ENCODE peak calls at places on chromosomes 13 and 19, in four cellular contexts. T, X, P and F are unnamed samples.

GRCh38 chr13:25001807-25002206 is 94.1 kb upstream of the PABPC3 start:
- DNase-seq in X (no peak), T (no peak), P (no peak), F (no peak)

GRCh38 chr13:111210488-111210887 is 95.4 kb downstream of the ARHGEF7 start:
- DNase-seq in X (no peak), T (peak; percentile 80), P (peak; percentile 49), F (peak; percentile 81)

GRCh38 chr13:76948139-76948538 is at the start of gene ACOD1:
- DNase-seq in X (no peak), T (no peak), P (no peak), F (no peak)

GRCh38 chr13:66492479-66492878 is 737.7 kb downstream of the PCDH9 start:
- DNase-seq in P (no peak), T (no peak), X (no peak), F (no peak)

GRCh38 chr13:34561033-34561432 is 381.0 kb upstream of the NBEA start:
- DNase-seq in T (no peak), X (no peak), P (no peak), F (no peak)

GRCh38 chr13:77857810-77858209 is 60.8 kb downstream of the EDNRB start:
- DNase-seq in T (no peak), P (no peak), X (no peak), F (no peak)

GRCh38 chr13:79549355-79550106 is 68.6 kb downstream of the NDFIP2 start:
- DNase-seq in X (no peak), P (no peak), T (no peak), F (no peak)

GRCh38 chr13:32314968-32315254 is 252 bp downstream of the ZAR1L start:
- DNase-seq in T (no peak), X (no peak), P (peak; percentile 23), F (no peak)

GRCh38 chr13:76331948-76332712 is 554.1 kb downstream of the KCTD12 start:
- DNase-seq in T (no peak), P (no peak), X (no peak), F (no peak)

GRCh38 chr19:40217027-40217810 is 965 bp downstream of the TTC9B start:
- DNase-seq in X (no peak), T (no peak), P (no peak), F (no peak)

GRCh38 chr19:11626252-11626651 is 29.0 kb downstream of the ZNF627 start:
- DNase-seq in P (no peak), T (no peak), X (no peak), F (no peak)

GRCh38 chr13:69796256-69796655 is 311.4 kb upstream of the ATXN8OS start:
- DNase-seq in T (no peak), X (no peak), P (no peak), F (no peak)

GRCh38 chr13:44331912-44332840 is 41.4 kb upstream of the SERP2 start:
- DNase-seq in P (peak; percentile 82), T (peak; percentile 88), X (peak; percentile 95), F (no peak)

GRCh38 chr19:13610042-13610691 is 103.9 kb upstream of the CACNA1A start:
- DNase-seq in X (no peak), T (peak; percentile 17), P (no peak), F (no peak)

GRCh38 chr13:77810430-77810829 is 108.2 kb downstream of the EDNRB start:
- DNase-seq in T (no peak), P (no peak), X (no peak), F (no peak)

GRCh38 chr13:78660130-78660857 is 1.3 kb upstream of the OBI1 start:
- DNase-seq in P (no peak), T (no peak), X (no peak), F (peak; percentile 53)

GRCh38 chr19:33063356-33064116 is 1.2 kb downstream of the RHPN2 start:
- DNase-seq in T (no peak), X (no peak), P (peak; percentile 26), F (no peak)

GRCh38 chr19:41409288-41409687 is 11.7 kb downstream of the BCKDHA start:
- DNase-seq in X (no peak), P (no peak), T (no peak), F (no peak)

GRCh38 chr13:32425158-32425557 is 2.8 kb downstream of the N4BP2L1 start:
- DNase-seq in P (no peak), T (no peak), X (no peak), F (no peak)

GRCh38 chr13:34867590-34867989 is 74.5 kb upstream of the NBEA start:
- DNase-seq in X (no peak), P (no peak), T (no peak), F (no peak)

GRCh38 chr13:103815619-103816018 is 749.4 kb upstream of the SLC10A2 start:
- DNase-seq in X (no peak), T (no peak), P (no peak), F (no peak)

GRCh38 chr13:90868321-90868920 is 479.1 kb upstream of the MIR17HG start:
- DNase-seq in P (peak; percentile 8), X (no peak), T (no peak), F (no peak)

GRCh38 chr13:20594276-20594675 is 27.3 kb downstream of the IFT88 start:
- DNase-seq in T (no peak), X (no peak), P (no peak), F (no peak)

GRCh38 chr13:45674908-45675307 is 27.2 kb upstream of the CBY2 start:
- DNase-seq in X (no peak), P (no peak), T (no peak), F (no peak)

GRCh38 chr13:109333893-109334651 is 452.3 kb downstream of the IRS2 start:
- DNase-seq in T (no peak), P (no peak), X (no peak), F (no peak)

GRCh38 chr19:49932731-49933131 is 3.4 kb upstream of the NUP62 start:
- DNase-seq in P (no peak), X (no peak), T (peak; percentile 72), F (no peak)

GRCh38 chr19:14682084-14682483 is 7.4 kb upstream of the ADGRE3 start:
- DNase-seq in X (no peak), P (no peak), T (no peak), F (no peak)

GRCh38 chr19:14689598-14690503 is at the start of gene ZNF333:
- DNase-seq in P (peak; percentile 98), X (peak; percentile 98), T (peak; percentile 100), F (peak; percentile 98)

GRCh38 chr19:14683439-14683838 is 6.4 kb upstream of the ZNF333 start:
- DNase-seq in P (no peak), X (no peak), T (no peak), F (no peak)

GRCh38 chr19:14686411-14686810 is 3.4 kb upstream of the ZNF333 start:
- DNase-seq in X (no peak), P (no peak), T (no peak), F (no peak)
- H3K4me1 ChIP-seq in X (peaks cover 8% of the 10 kb centered on the region), P (no peaks in the 10 kb centered on the region), T (no peaks in the 10 kb centered on the region), F (no peaks in the 10 kb centered on the region)

GRCh38 chr19:38223119-38223523 is 901 bp downstream of the DPF1 start:
- DNase-seq in X (no peak), T (no peak), P (no peak), F (no peak)

GRCh38 chr19:38221421-38221820 is 2.6 kb downstream of the DPF1 start:
- DNase-seq in T (no peak), X (no peak), P (no peak), F (no peak)

GRCh38 chr19:38221919-38222828 is 1.8 kb downstream of the DPF1 start:
- DNase-seq in X (no peak), P (no peak), T (no peak), F (no peak)

GRCh38 chr19:38227272-38228004 is 3.4 kb upstream of the DPF1 start:
- DNase-seq in T (no peak), X (no peak), P (no peak), F (no peak)

GRCh38 chr19:38223617-38224013 is 407 bp downstream of the DPF1 start:
- DNase-seq in P (no peak), T (no peak), X (no peak), F (no peak)
- H3K4me3 ChIP-seq in P (peak overlapping the region; percentile 45), T (no peak overlapping the region), X (no peak overlapping the region), F (no peak overlapping the region)

DNA sequence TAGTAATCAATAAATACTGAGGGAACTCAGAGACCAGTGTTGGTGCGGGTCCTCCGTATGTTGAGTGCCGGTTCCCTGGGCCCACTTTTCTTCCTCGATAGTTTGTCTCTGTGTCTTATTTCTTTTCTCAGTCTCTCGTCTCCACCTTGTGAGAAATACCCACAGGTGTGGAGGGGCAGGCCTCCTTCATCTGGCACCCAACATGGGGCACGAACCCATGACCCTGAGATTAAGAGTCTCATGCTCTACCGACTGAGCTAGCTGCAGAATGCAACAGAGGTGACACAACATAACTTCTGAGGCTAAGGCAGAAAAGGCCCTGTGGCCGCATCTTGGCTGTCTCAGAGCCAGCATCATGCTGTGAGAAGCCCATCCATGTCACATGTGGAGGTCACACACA is 5.3 kb upstream of the ZNF613 start:
- DNase-seq in T (no peak), P (no peak), X (no peak), F (no peak)
- H3K9me3 ChIP-seq in T (peaks cover 30% of the 10 kb centered on the region), P (peaks cover 18% of the 10 kb centered on the region), X (peaks cover 23% of the 10 kb centered on the region), F (peaks cover 14% of the 10 kb centered on the region)

GRCh38 chr19:48248081-48248833 is 7.5 kb downstream of the CARD8 start:
- DNase-seq in X (no peak), P (no peak), T (no peak), F (no peak)

GRCh38 chr19:48252625-48253024 is 3.1 kb downstream of the CARD8 start:
- DNase-seq in X (no peak), P (no peak), T (no peak), F (no peak)

GRCh38 chr19:48247212-48247611 is 8.5 kb downstream of the CARD8 start:
- DNase-seq in X (no peak), P (no peak), T (no peak), F (no peak)

GRCh38 chr19:48249502-48250014 is 6.2 kb downstream of the CARD8 start:
- DNase-seq in X (peak; percentile 74), T (no peak), P (peak; percentile 65), F (no peak)

DNA sequence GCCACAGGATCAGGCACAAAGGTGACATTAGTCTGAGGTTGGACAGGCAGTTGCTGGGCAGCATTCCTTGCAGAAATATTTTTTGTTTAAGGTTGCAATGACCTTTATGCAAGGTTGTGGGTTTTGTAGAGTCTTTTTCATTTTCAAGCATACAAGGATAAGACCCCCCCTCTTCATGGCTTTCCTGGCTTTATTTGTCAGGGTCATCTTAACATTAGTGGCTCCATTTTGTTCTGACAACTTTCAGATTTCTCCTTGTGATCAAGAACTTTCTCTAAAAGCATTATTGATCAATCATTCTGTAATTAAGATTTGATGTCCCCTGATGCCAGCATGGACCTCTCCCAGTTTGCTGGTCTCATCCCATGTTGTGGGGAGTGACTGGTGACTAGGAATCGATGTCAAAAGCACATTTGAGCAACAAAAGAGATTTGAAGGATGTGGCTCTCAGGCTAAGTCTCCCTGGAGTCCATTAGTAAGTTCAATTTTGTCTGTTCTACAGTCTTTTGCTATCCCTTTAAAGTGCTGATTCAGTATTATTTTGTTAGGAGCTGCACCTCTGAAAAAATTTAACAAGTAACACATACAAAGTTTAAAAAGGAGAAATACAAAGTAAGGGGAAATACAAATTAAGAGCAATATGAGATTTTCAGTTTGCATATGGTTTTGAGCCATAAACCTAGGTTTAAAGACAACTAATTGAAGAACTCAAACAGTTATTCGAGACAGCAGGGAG is 5.3 kb downstream of the CARD8 start:
- DNase-seq in X (no peak), P (no peak), T (no peak), F (no peak)
- H3K4me1 ChIP-seq in X (peaks cover 14% of the 10 kb centered on the region), P (no peaks in the 10 kb centered on the region), T (no peaks in the 10 kb centered on the region), F (no peaks in the 10 kb centered on the region)